ENCODE peak calls at places on chromosomes 7 and 10, in four cellular contexts. M is hippocampal formation, T is T-helper 2 cell, R is H54. U is an unnamed sample.

GRCh38 chr7:139763330-139763729 is 14.5 kb downstream of the HIPK2 start:
- DNase-seq in M (no peak), T (no peak), R (no peak), U (no peak)

GRCh38 chr10:43137701-43137970 is 609 bp upstream of the CSGALNACT2 start:
- DNase-seq in M (peak), T (no peak), R (no peak), U (no peak)

GRCh38 chr7:121328508-121329459 is at the start of gene WNT16:
- DNase-seq in M (no peak), T (no peak), R (no peak), U (no peak)

GRCh38 chr10:96614515-96614914 is 27.7 kb upstream of the TM9SF3 start:
- DNase-seq in M (no peak), T (no peak), R (peak), U (no peak)

GRCh38 chr10:69214666-69215131 is 5.4 kb upstream of the HKDC1 start:
- DNase-seq in M (no peak), T (no peak), R (no peak), U (no peak)

GRCh38 chr10:11162828-11163599 is 145.3 kb downstream of the CELF2 start:
- DNase-seq in M (peak), T (no peak), R (no peak), U (peak)

GRCh38 chr10:13152286-13152685 is 9.1 kb upstream of the MCM10 start:
- DNase-seq in M (no peak), T (no peak), R (no peak), U (no peak)

GRCh38 chr10:122526892-122527291 is 33.7 kb upstream of the DMBT1 start:
- DNase-seq in M (no peak), T (no peak), R (no peak), U (no peak)

GRCh38 chr7:29557954-29558353 is 5.7 kb upstream of the PRR15 start:
- DNase-seq in M (no peak), T (no peak), R (no peak), U (no peak)

GRCh38 chr10:6593140-6593740 is 13.2 kb upstream of the PRKCQ start:
- DNase-seq in M (no peak), T (no peak), R (no peak), U (no peak)

GRCh38 chr10:1739751-1740150 is 2.4 kb upstream of the ADARB2 start:
- DNase-seq in M (peak), T (no peak), R (no peak), U (no peak)

GRCh38 chr7:102094311-102094710 is 192.4 kb upstream of the SH2B2 start:
- DNase-seq in M (no peak), T (no peak), R (no peak), U (no peak)

GRCh38 chr10:23035569-23035968 is 59.8 kb upstream of the MSRB2 start:
- DNase-seq in M (no peak), T (no peak), R (no peak), U (no peak)

GRCh38 chr7:151229249-151229648 is 2.2 kb upstream of the ABCF2 start:
- DNase-seq in M (no peak), T (no peak), R (no peak), U (no peak)

GRCh38 chr10:52314822-52315552 is 906 bp downstream of the DKK1 start:
- DNase-seq in M (no peak), T (no peak), R (no peak), U (no peak)

GRCh38 chr7:13312327-13312726 is 624.9 kb downstream of the ARL4A start:
- DNase-seq in M (no peak), T (no peak), R (no peak), U (no peak)

GRCh38 chr7:18399624-18400235 is 95.8 kb upstream of the HDAC9 start:
- DNase-seq in M (no peak), T (no peak), R (peak), U (no peak)

GRCh38 chr10:182441-183201 is 47.4 kb downstream of the ZMYND11 start:
- DNase-seq in M (no peak), T (no peak), R (no peak), U (no peak)

GRCh38 chr7:70060298-70061068 is 462.2 kb downstream of the AUTS2 start:
- DNase-seq in M (no peak), T (no peak), R (no peak), U (no peak)

GRCh38 chr7:140982508-140982907 is 32.2 kb downstream of the MRPS33 start:
- DNase-seq in M (no peak), T (no peak), R (no peak), U (no peak)

GRCh38 chr10:59864141-59864962 is 42.0 kb downstream of the CCDC6 start:
- DNase-seq in M (no peak), T (no peak), R (no peak), U (no peak)

GRCh38 chr7:64182036-64182790 is 24.8 kb upstream of the ZNF735 start:
- DNase-seq in M (no peak), T (no peak), R (no peak), U (no peak)

GRCh38 chr10:60942604-60943269 is 1.2 kb downstream of the RHOBTB1 start:
- DNase-seq in M (peak), T (no peak), R (no peak), U (peak)

GRCh38 chr7:138625084-138625848 is 75.9 kb downstream of the SVOPL start:
- DNase-seq in M (no peak), T (no peak), R (no peak), U (no peak)

GRCh38 chr7:7318610-7319009 is 136.3 kb downstream of the C1GALT1 start:
- DNase-seq in M (no peak), T (no peak), R (no peak), U (no peak)

GRCh38 chr7:149496642-149497391 is 792 bp downstream of the ZNF746 start:
- DNase-seq in M (no peak), T (no peak), R (no peak), U (peak)

GRCh38 chr7:145643981-145644380 is 472.6 kb upstream of the CNTNAP2 start:
- DNase-seq in M (no peak), T (no peak), R (peak), U (no peak)

GRCh38 chr7:110623436-110623835 is 467.5 kb upstream of the LRRN3 start:
- DNase-seq in M (peak), T (no peak), R (no peak), U (no peak)

GRCh38 chr10:58782876-58783859 is 270.5 kb downstream of the BICC1 start:
- DNase-seq in M (no peak), T (no peak), R (no peak), U (no peak)

GRCh38 chr7:73809454-73810090 is 21.2 kb upstream of the CLDN4 start:
- DNase-seq in M (no peak), T (no peak), R (no peak), U (no peak)

GRCh38 chr7:47816647-47817046 is 131.6 kb downstream of the PKD1L1 start:
- DNase-seq in M (no peak), T (no peak), R (peak), U (no peak)